ENCODE peak calls at places on chromosome 2, in four cellular contexts. One of them, this sample, is unnamed.

GRCh38 chr2:19736191-19736831 is 165.5 kb downstream of the TTC32 start:
- DNase-seq in NCI-H2081: no peak
- DNase-seq in Panc1: no peak
- DNase-seq in HT1080: no peak
- DNase-seq in this sample: no peak

GRCh38 chr2:69525261-69525660 is 88.0 kb upstream of the NFU1 start:
- DNase-seq in NCI-H2081: no peak
- DNase-seq in HT1080: no peak
- DNase-seq in Panc1: no peak
- DNase-seq in this sample: no peak

GRCh38 chr2:169046440-169047151 is 15.5 kb upstream of the ABCB11 start:
- DNase-seq in HT1080: peak
- DNase-seq in Panc1: no peak
- DNase-seq in NCI-H2081: no peak
- DNase-seq in this sample: no peak

GRCh38 chr2:102185347-102185746 is 1.5 kb upstream of the IL1RL2 start:
- DNase-seq in HT1080: peak
- DNase-seq in Panc1: no peak
- DNase-seq in NCI-H2081: no peak
- DNase-seq in this sample: no peak

GRCh38 chr2:46200861-46201605 is 96.2 kb upstream of the EPAS1 start:
- DNase-seq in Panc1: no peak
- DNase-seq in HT1080: no peak
- DNase-seq in NCI-H2081: no peak
- DNase-seq in this sample: no peak

GRCh38 chr2:233823731-233824121 is 30.6 kb downstream of the HJURP start:
- DNase-seq in Panc1: no peak
- DNase-seq in HT1080: no peak
- DNase-seq in NCI-H2081: no peak
- DNase-seq in this sample: no peak

GRCh38 chr2:148582679-148583511 is 61.7 kb upstream of the EPC2 start:
- DNase-seq in Panc1: no peak
- DNase-seq in NCI-H2081: no peak
- DNase-seq in HT1080: peak
- DNase-seq in this sample: no peak

GRCh38 chr2:64972856-64973255 is 16.3 kb upstream of the SLC1A4 start:
- DNase-seq in Panc1: no peak
- DNase-seq in HT1080: peak
- DNase-seq in NCI-H2081: no peak
- DNase-seq in this sample: no peak

GRCh38 chr2:119008108-119008507 is 66.1 kb downstream of the MARCO start:
- DNase-seq in HT1080: peak
- DNase-seq in NCI-H2081: no peak
- DNase-seq in Panc1: no peak
- DNase-seq in this sample: no peak

GRCh38 chr2:9474361-9475117 is at the start of gene IAH1:
- DNase-seq in NCI-H2081: no peak
- DNase-seq in Panc1: no peak
- DNase-seq in HT1080: peak
- DNase-seq in this sample: peak

GRCh38 chr2:128314348-128315121 is 4.1 kb downstream of the HS6ST1 start:
- DNase-seq in Panc1: no peak
- DNase-seq in HT1080: no peak
- DNase-seq in NCI-H2081: no peak
- DNase-seq in this sample: no peak

GRCh38 chr2:169485650-169486138 is 6.4 kb downstream of the BBS5 start:
- DNase-seq in NCI-H2081: no peak
- DNase-seq in HT1080: no peak
- DNase-seq in Panc1: no peak
- DNase-seq in this sample: no peak

This sample was measured in NCI-H526 treated with DMSO at 0.1 percent for 48 hours.